ENCODE peak calls at places on chromosomes 1 and 21, in five cellular contexts. One of them, this sample, is unnamed.

GRCh38 chr1:203934027-203934426 is 72.6 kb downstream of the SNRPE start:
- DNase-seq in lower lobe of right lung: no peak
- DNase-seq in A549: no peak
- DNase-seq in endodermal cell: peak
- DNase-seq in IMR-90: no peak
- DNase-seq in this sample: no peak

GRCh38 chr1:23394664-23395063 is 25.0 kb upstream of the ZNF436 start:
- DNase-seq in lower lobe of right lung: peak
- DNase-seq in A549: no peak
- DNase-seq in endodermal cell: peak
- DNase-seq in IMR-90: peak
- DNase-seq in this sample: no peak

GRCh38 chr1:244236101-244236500 is 185.0 kb downstream of the ZBTB18 start:
- DNase-seq in lower lobe of right lung: no peak
- DNase-seq in A549: no peak
- DNase-seq in endodermal cell: no peak
- DNase-seq in IMR-90: peak
- DNase-seq in this sample: no peak

GRCh38 chr1:12275370-12275769 is 45.5 kb downstream of the VPS13D start:
- DNase-seq in lower lobe of right lung: peak
- DNase-seq in A549: peak
- DNase-seq in endodermal cell: peak
- DNase-seq in IMR-90: no peak
- DNase-seq in this sample: peak

GRCh38 chr1:95086949-95087533 is 14.3 kb upstream of the ALG14 start:
- DNase-seq in lower lobe of right lung: no peak
- DNase-seq in A549: peak
- DNase-seq in endodermal cell: peak
- DNase-seq in IMR-90: peak
- DNase-seq in this sample: no peak

GRCh38 chr1:234564035-234565029 is 45.6 kb downstream of the IRF2BP2 start:
- DNase-seq in lower lobe of right lung: no peak
- DNase-seq in A549: peak
- DNase-seq in endodermal cell: peak
- DNase-seq in IMR-90: peak
- DNase-seq in this sample: no peak

GRCh38 chr1:53543771-53544695 is 84.8 kb downstream of the DMRTB1 start:
- DNase-seq in lower lobe of right lung: peak
- DNase-seq in A549: no peak
- DNase-seq in endodermal cell: no peak
- DNase-seq in IMR-90: no peak
- DNase-seq in this sample: peak

GRCh38 chr1:225710804-225711203 is 57.9 kb upstream of the ENAH start:
- DNase-seq in lower lobe of right lung: no peak
- DNase-seq in A549: peak
- DNase-seq in endodermal cell: peak
- DNase-seq in IMR-90: peak
- DNase-seq in this sample: no peak

GRCh38 chr1:241611063-241611462 is 29.1 kb downstream of the CHML start:
- DNase-seq in lower lobe of right lung: no peak
- DNase-seq in A549: peak
- DNase-seq in endodermal cell: no peak
- DNase-seq in IMR-90: peak
- DNase-seq in this sample: no peak

GRCh38 chr1:117985239-117985638 is 55.7 kb downstream of the WDR3 start:
- DNase-seq in lower lobe of right lung: no peak
- DNase-seq in A549: no peak
- DNase-seq in endodermal cell: no peak
- DNase-seq in IMR-90: no peak
- DNase-seq in this sample: no peak

GRCh38 chr1:220879090-220879508 is at the start of gene HLX:
- DNase-seq in lower lobe of right lung: peak
- DNase-seq in A549: peak
- DNase-seq in endodermal cell: peak
- DNase-seq in IMR-90: peak
- DNase-seq in this sample: peak

GRCh38 chr1:26094677-26095383 is 16.8 kb upstream of the PDIK1L start:
- DNase-seq in lower lobe of right lung: peak
- DNase-seq in A549: no peak
- DNase-seq in endodermal cell: peak
- DNase-seq in IMR-90: no peak
- DNase-seq in this sample: no peak

GRCh38 chr1:67559222-67559700 is 125.7 kb upstream of the GADD45A start:
- DNase-seq in lower lobe of right lung: no peak
- DNase-seq in A549: peak
- DNase-seq in endodermal cell: peak
- DNase-seq in IMR-90: peak
- DNase-seq in this sample: peak

GRCh38 chr1:94831636-94832035 is 11.5 kb downstream of the SLC44A3 start:
- DNase-seq in lower lobe of right lung: no peak
- DNase-seq in A549: no peak
- DNase-seq in endodermal cell: no peak
- DNase-seq in IMR-90: no peak
- DNase-seq in this sample: no peak

DNA sequence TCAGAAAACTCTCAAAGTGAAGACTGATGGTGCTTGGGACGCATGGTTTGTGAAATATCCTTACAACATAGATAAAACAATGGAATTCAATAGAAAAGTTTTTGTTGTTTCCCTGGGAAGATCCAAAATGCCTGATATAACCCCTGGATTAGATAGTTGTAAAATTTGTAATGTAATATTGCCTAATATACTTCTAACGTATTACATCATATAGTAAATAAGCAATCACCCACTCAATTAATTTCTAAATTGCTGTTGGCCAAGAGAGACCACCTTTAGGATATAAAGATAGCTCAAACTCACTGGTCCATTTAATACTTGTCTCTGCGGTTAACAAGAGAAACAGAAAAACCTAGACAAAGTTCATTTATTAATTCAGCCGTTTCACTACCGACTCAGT is 42.2 kb downstream of the TTC13 start:
- DNase-seq in lower lobe of right lung: no peak
- DNase-seq in A549: no peak
- DNase-seq in endodermal cell: no peak
- DNase-seq in IMR-90: no peak
- DNase-seq in this sample: no peak
- H3K4me3 ChIP-seq in lower lobe of right lung: no peak
- H3K4me3 ChIP-seq in A549: no peak
- H3K4me3 ChIP-seq in endodermal cell: no peak
- H3K4me3 ChIP-seq in IMR-90: no peak
- H3K4me3 ChIP-seq in this sample: no peak

DNA sequence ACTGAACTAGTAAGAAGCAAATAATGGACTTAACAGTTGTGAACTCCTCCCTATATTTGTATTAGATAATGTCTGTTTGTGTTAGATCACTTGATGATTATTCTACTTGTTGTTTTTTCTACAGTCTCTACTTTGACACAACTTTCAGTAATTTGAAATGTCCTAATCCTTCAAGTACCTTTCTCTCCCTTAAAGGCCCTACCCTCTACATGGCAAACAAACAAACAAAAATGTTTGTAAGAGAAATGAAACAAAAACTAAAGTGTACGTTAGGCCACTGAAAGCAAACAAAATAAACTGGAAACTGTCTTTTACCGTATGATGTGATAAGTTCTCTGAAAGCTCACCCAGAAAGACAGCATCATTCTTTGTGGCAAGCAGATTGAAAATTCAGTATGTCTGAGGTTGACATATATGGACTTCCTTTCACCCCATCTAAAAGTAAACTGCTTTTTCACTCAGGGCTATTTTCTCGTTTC is 255.9 kb upstream of the SNX7 start:
- DNase-seq in lower lobe of right lung: no peak
- DNase-seq in A549: no peak
- DNase-seq in endodermal cell: no peak
- DNase-seq in IMR-90: no peak
- DNase-seq in this sample: no peak
- H3K27ac ChIP-seq in lower lobe of right lung: no peak
- H3K27ac ChIP-seq in A549: peak
- H3K27ac ChIP-seq in endodermal cell: no peak
- H3K27ac ChIP-seq in IMR-90: no peak
- H3K27ac ChIP-seq in this sample: no peak

DNA sequence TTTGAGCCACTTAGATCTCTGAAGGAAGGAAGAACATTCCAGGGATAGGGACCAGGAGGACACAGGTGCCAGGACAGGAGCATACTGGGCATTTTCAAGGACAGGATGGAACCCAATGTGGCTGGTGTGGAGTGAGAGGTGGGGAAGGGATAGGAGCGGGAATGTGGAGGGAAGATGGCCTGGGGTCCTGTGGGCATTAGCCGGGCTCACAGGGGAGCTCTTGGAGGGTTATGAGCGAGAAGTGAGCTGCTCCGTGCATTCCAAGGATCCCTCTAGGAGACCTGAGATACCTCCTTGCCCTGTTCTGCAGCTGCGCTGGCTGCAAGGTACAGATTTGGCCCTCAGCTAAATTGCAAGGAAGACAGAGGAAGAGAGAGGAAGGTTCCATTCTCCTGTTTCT is 87.5 kb downstream of the IER5 start:
- DNase-seq in lower lobe of right lung: no peak
- DNase-seq in A549: no peak
- DNase-seq in endodermal cell: peak
- DNase-seq in IMR-90: no peak
- DNase-seq in this sample: no peak
- H3K4me3 ChIP-seq in lower lobe of right lung: no peak
- H3K4me3 ChIP-seq in A549: no peak
- H3K4me3 ChIP-seq in endodermal cell: no peak
- H3K4me3 ChIP-seq in IMR-90: no peak
- H3K4me3 ChIP-seq in this sample: no peak

DNA sequence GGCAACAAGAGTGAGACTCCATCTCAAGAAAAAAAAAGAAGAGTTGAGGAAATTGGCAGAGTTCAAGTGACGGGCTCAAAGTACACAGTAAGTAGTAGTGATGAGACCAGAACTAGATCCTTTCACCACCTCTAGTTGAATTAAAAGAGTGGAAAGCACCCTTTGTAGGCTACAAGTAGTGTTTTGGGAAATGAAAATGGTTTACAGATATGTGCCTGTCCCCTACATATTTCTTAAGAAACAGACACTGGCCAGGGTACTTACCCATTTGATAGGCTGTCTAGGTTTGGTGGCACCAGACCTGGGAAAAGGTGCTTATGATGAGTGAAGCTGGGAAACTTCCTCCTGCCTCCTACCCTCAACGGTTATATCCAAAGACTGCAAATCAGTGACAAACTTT is 163.7 kb upstream of the BEND5 start:
- DNase-seq in lower lobe of right lung: no peak
- DNase-seq in A549: no peak
- DNase-seq in endodermal cell: no peak
- DNase-seq in IMR-90: no peak
- DNase-seq in this sample: no peak
- H3K27ac ChIP-seq in lower lobe of right lung: no peak
- H3K27ac ChIP-seq in A549: no peak
- H3K27ac ChIP-seq in endodermal cell: no peak
- H3K27ac ChIP-seq in IMR-90: no peak
- H3K27ac ChIP-seq in this sample: no peak

DNA sequence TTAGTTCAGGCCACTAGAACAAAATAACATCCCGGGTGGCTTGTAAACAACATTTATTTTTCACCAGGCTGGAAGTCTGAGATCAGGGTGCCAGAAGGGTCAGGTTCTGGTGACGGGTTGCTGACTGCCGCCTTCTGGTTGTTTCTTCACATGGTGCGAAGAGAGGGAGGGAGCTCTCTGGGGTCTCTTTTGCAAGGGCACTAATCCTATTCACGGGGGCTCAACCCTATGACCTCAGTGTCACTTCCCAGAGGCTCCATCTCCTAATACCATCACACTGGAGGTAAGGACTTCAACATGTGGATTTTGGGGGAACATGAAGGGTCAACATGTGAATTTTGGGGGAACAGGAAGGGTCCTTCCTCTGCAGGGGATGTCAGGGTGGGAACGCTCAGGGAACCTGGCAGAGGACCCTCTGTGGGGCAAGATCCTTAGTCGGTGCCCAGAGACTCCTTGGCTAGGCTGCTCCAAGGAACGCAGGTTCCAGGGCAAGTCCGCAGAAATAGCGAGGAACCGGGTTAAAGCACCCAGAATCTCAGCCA is 8.7 kb upstream of the C2CD2 start:
- DNase-seq in lower lobe of right lung: no peak
- DNase-seq in A549: no peak
- DNase-seq in endodermal cell: peak
- DNase-seq in IMR-90: no peak
- DNase-seq in this sample: no peak
- H3K4me3 ChIP-seq in lower lobe of right lung: no peak
- H3K4me3 ChIP-seq in A549: no peak
- H3K4me3 ChIP-seq in endodermal cell: no peak
- H3K4me3 ChIP-seq in IMR-90: no peak
- H3K4me3 ChIP-seq in this sample: no peak